ENCODE peak calls at places on chromosomes 16 and 17, in five cellular contexts. V is posterior cingulate gyrus; Q is neural crest cell; G is NCI-H1105 treated with DMSO at 0.1 percent for 48 hours; C is stimulated activated CD8-positive, alpha-beta memory T cell treated with anti-CD3 and anti-CD28 coated beads, Interleukin-15, amount 100 ng/mL, for 24 hours. S is an unnamed sample.

GRCh38 chr17:82240506-82241182 is 11.8 kb downstream of the SLC16A3 start:
- DNase-seq in V (no peak), Q (no peak), G (no peak), C (no peak), S (no peak)

GRCh38 chr17:76271669-76272540 is 6.8 kb downstream of the UBALD2 start:
- DNase-seq in V (no peak), Q (no peak), G (no peak), C (peak), S (no peak)

GRCh38 chr17:41631890-41632269 is 7.5 kb upstream of the KRT17 start:
- DNase-seq in V (no peak), Q (no peak), G (no peak), C (no peak), S (no peak)

GRCh38 chr17:79788989-79789942 is 7.6 kb downstream of the CBX8 start:
- DNase-seq in V (no peak), Q (no peak), G (no peak), C (no peak), S (no peak)

GRCh38 chr17:48818361-48818841 is 1.4 kb upstream of the TTLL6 start:
- DNase-seq in V (no peak), Q (no peak), G (no peak), C (no peak), S (no peak)

GRCh38 chr17:21173543-21173942 is 40.4 kb downstream of the TMEM11 start:
- DNase-seq in V (no peak), Q (no peak), G (no peak), C (no peak), S (no peak)

GRCh38 chr17:16486373-16487250 is 5.4 kb downstream of the LRRC75A start:
- DNase-seq in V (peak), Q (no peak), G (peak), C (no peak), S (no peak)

GRCh38 chr16:67284699-67285646 is 5.6 kb downstream of the PLEKHG4 start:
- DNase-seq in V (peak), Q (peak), G (peak), C (no peak), S (peak)

GRCh38 chr17:69607162-69607834 is 192.8 kb downstream of the MAP2K6 start:
- DNase-seq in V (peak), Q (peak), G (peak), C (no peak), S (peak)

GRCh38 chr17:76458580-76459490 is 5.9 kb upstream of the UBE2O start:
- DNase-seq in V (peak), Q (peak), G (peak), C (no peak), S (peak)

GRCh38 chr16:8567355-8568230 is 22.7 kb downstream of the TMEM114 start:
- DNase-seq in V (peak), Q (peak), G (peak), C (peak), S (peak)

GRCh38 chr17:79220201-79220714 is 145.6 kb downstream of the ENGASE start:
- DNase-seq in V (no peak), Q (no peak), G (no peak), C (no peak), S (no peak)

GRCh38 chr17:45225964-45226530 is 4.4 kb downstream of the FMNL1 start:
- DNase-seq in V (peak), Q (no peak), G (no peak), C (peak), S (no peak)

GRCh38 chr16:48184681-48185080 is 28.9 kb upstream of the ABCC12 start:
- DNase-seq in V (no peak), Q (no peak), G (no peak), C (no peak), S (no peak)

GRCh38 chr16:19831678-19832077 is 53.0 kb downstream of the GPRC5B start:
- DNase-seq in V (no peak), Q (no peak), G (no peak), C (no peak), S (no peak)

GRCh38 chr17:57597531-57598453 is 147.3 kb downstream of the CCDC182 start:
- DNase-seq in V (peak), Q (peak), G (peak), C (no peak), S (peak)

S was measured in SK-N-DZ.